ENCODE peak calls at places on chromosomes 11 and 22, in nine cellular contexts. S, I, Q, B, D, V, N, W and F are unnamed samples.

GRCh38 chr11:2574553-2575535 is 125.0 kb downstream of the KCNQ1OT1 start:
- DNase-seq in V (no peak), S (no peak), I (no peak), D (no peak), Q (peak), B (peak), N (no peak), W (no peak), F (no peak)

GRCh38 chr11:82842019-82842418 is 58.2 kb downstream of the PRCP start:
- DNase-seq in W (no peak), I (peak), Q (no peak), D (no peak), B (peak), N (no peak), S (peak), V (no peak), F (no peak)

GRCh38 chr22:41557401-41558240 is 3.2 kb upstream of the CSDC2 start:
- DNase-seq in V (no peak), I (peak), N (no peak), D (no peak), S (no peak), W (no peak), Q (peak), B (peak), F (peak)

GRCh38 chr11:35059040-35059439 is 79.9 kb upstream of the CD44 start:
- DNase-seq in N (no peak), B (no peak), I (no peak), D (no peak), S (no peak), W (no peak), Q (no peak), V (no peak), F (no peak)

GRCh38 chr11:79088967-79089366 is 351.9 kb downstream of the TENM4 start:
- DNase-seq in Q (no peak), V (no peak), W (no peak), I (no peak), D (no peak), N (no peak), B (no peak), S (peak), F (peak)

GRCh38 chr22:48299801-48300200 is 1527.9 kb downstream of the BRD1 start:
- DNase-seq in V (no peak), Q (no peak), N (no peak), B (no peak), W (no peak), I (no peak), S (peak), D (no peak), F (no peak)

GRCh38 chr11:28598531-28598930 is 490.3 kb downstream of the METTL15 start:
- DNase-seq in W (no peak), D (no peak), N (no peak), V (no peak), S (no peak), B (no peak), Q (no peak), I (no peak), F (no peak)

GRCh38 chr22:36009085-36009484 is 19.5 kb downstream of the RBFOX2 start:
- DNase-seq in N (peak), Q (no peak), W (no peak), B (no peak), V (no peak), I (no peak), S (no peak), D (no peak), F (no peak)

GRCh38 chr11:19953342-19953741 is 206.9 kb downstream of the DBX1 start:
- DNase-seq in I (no peak), V (no peak), S (peak), N (no peak), Q (no peak), D (no peak), W (no peak), B (no peak), F (peak)

GRCh38 chr11:38791346-38791961 is 2193.4 kb upstream of the RAG2 start:
- DNase-seq in N (peak), S (peak), Q (no peak), B (peak), D (no peak), I (no peak), V (peak), W (no peak), F (peak)

GRCh38 chr11:57425565-57426438 is 1.1 kb downstream of the SLC43A3 start:
- DNase-seq in I (no peak), V (no peak), B (no peak), N (no peak), D (no peak), S (no peak), W (no peak), Q (peak), F (no peak)

GRCh38 chr11:23585700-23586099 is 725.4 kb upstream of the CCDC179 start:
- DNase-seq in N (no peak), D (no peak), Q (no peak), V (no peak), I (no peak), S (no peak), B (no peak), W (no peak), F (no peak)

GRCh38 chr11:62680825-62681240 is 2.0 kb upstream of the UBXN1 start:
- DNase-seq in S (peak), D (no peak), Q (peak), W (no peak), I (no peak), V (no peak), N (no peak), B (no peak), F (no peak)

GRCh38 chr11:114180301-114181055 is 115.7 kb upstream of the NNMT start:
- DNase-seq in W (peak), I (no peak), B (no peak), S (peak), D (no peak), V (no peak), N (no peak), Q (no peak), F (peak)